ENCODE peak calls at places on chromosomes 7 and 10, in ten cellular contexts. M is heart left ventricle, B is psoas muscle, V is testis, L is upper lobe of right lung, R is brain microvascular endothelial cell, W is HCT116, F is heart right ventricle, H is transverse colon, Y is GM12878. Z is an unnamed sample.

GRCh38 chr7:19663816-19664531 is 44.9 kb downstream of the POLR1F start:
- DNase-seq in Y (peak; percentile 20), L (no peak), V (no peak), M (no peak), B (no peak), F (no peak), R (no peak), W (no peak), H (no peak), Z (no peak)

GRCh38 chr7:77570330-77571011 is 33.4 kb downstream of the PTPN12 start:
- DNase-seq in M (no peak), V (no peak), B (no peak), R (peak; percentile 52), L (no peak), W (no peak), H (no peak), Y (no peak), F (no peak), Z (no peak)

GRCh38 chr10:125505648-125506047 is 177.3 kb downstream of the TEX36 start:
- DNase-seq in L (no peak), F (no peak), B (no peak), R (no peak), H (no peak), V (no peak), Y (no peak), W (no peak), M (no peak), Z (no peak)

GRCh38 chr7:388023-388355 is 98.0 kb downstream of the FOXL3 start:
- DNase-seq in H (no peak), F (no peak), M (peak; percentile 11), Y (no peak), V (no peak), B (no peak), L (peak; percentile 53), R (no peak), W (no peak), Z (no peak)

GRCh38 chr10:4766449-4766848 is 59.6 kb upstream of the AKR1E2 start:
- DNase-seq in R (no peak), F (no peak), B (no peak), M (no peak), Y (no peak), H (no peak), V (no peak), L (no peak), W (no peak), Z (no peak)

GRCh38 chr10:62492870-62493180 is 118.7 kb downstream of the ZNF365 start:
- DNase-seq in R (no peak), F (no peak), L (no peak), M (no peak), V (no peak), Y (no peak), W (no peak), H (no peak), B (no peak), Z (no peak)

GRCh38 chr7:101688183-101688831 is 59.2 kb upstream of the MYL10 start:
- DNase-seq in H (peak; percentile 84), Y (no peak), B (peak; percentile 82), W (peak; percentile 34), V (peak; percentile 88), L (peak; percentile 89), M (peak; percentile 77), R (peak; percentile 29), F (peak; percentile 88), Z (peak; percentile 83)

GRCh38 chr10:78543749-78544446 is 510.2 kb downstream of the RPS24 start:
- DNase-seq in M (peak; percentile 72), B (peak; percentile 86), F (peak; percentile 51), Y (no peak), W (no peak), R (peak; percentile 33), H (peak; percentile 54), L (peak; percentile 65), V (peak; percentile 72), Z (peak; percentile 64)

GRCh38 chr10:89209718-89210117 is 2.6 kb upstream of the CH25H start:
- DNase-seq in M (no peak), B (no peak), R (no peak), W (no peak), H (no peak), F (no peak), Y (no peak), V (no peak), L (no peak), Z (no peak)

GRCh38 chr10:89207181-89207800 is at the start of gene CH25H:
- DNase-seq in R (peak; percentile 71), V (peak; percentile 87), F (peak; percentile 72), H (peak; percentile 70), L (peak; percentile 85), W (no peak), Y (no peak), M (peak; percentile 79), B (peak; percentile 75), Z (peak; percentile 66)

GRCh38 chr10:89204621-89205020 is 2.5 kb downstream of the CH25H start:
- DNase-seq in B (no peak), W (no peak), M (no peak), V (no peak), R (no peak), H (no peak), F (no peak), Y (no peak), L (no peak), Z (no peak)

GRCh38 chr10:89207801-89208551 is 859 bp upstream of the CH25H start:
- DNase-seq in B (peak; percentile 59), R (no peak), F (peak; percentile 67), M (peak; percentile 69), H (peak; percentile 33), L (peak; percentile 79), V (peak; percentile 33), Y (no peak), W (no peak), Z (peak; percentile 41)

GRCh38 chr10:89206402-89207180 is 526 bp downstream of the CH25H start:
- DNase-seq in F (peak; percentile 14), B (no peak), Y (no peak), H (peak; percentile 18), W (no peak), R (no peak), V (peak; percentile 30), L (peak; percentile 70), M (peak; percentile 31), Z (peak; percentile 16)
- H3K27me3 ChIP-seq in F (peaks cover 26% of the 10 kb centered on the region), B (peaks cover 6% of the 10 kb centered on the region), Y (peaks cover 26% of the 10 kb centered on the region), H (peaks cover 76% of the 10 kb centered on the region), W (no peaks in the 10 kb centered on the region), R (peaks cover 6% of the 10 kb centered on the region), V (no peaks in the 10 kb centered on the region), L (peaks cover 4% of the 10 kb centered on the region), M (no peaks in the 10 kb centered on the region), Z (no peaks in the 10 kb centered on the region)

GRCh38 chr7:114214454-114214853 is 200.2 kb upstream of the FOXP2 start:
- DNase-seq in L (no peak), F (no peak), V (no peak), M (no peak), H (no peak), W (no peak), Y (no peak), R (no peak), B (no peak), Z (no peak)

GRCh38 chr7:114212753-114213439 is 201.7 kb upstream of the FOXP2 start:
- DNase-seq in R (no peak), M (no peak), B (no peak), Y (no peak), F (no peak), L (no peak), H (no peak), W (no peak), V (no peak), Z (no peak)

GRCh38 chr7:114218283-114218682 is 196.3 kb upstream of the FOXP2 start:
- DNase-seq in F (no peak), Y (no peak), L (no peak), R (no peak), H (no peak), V (no peak), W (no peak), B (no peak), M (no peak), Z (no peak)

GRCh38 chr7:114217026-114217425 is 197.6 kb upstream of the FOXP2 start:
- DNase-seq in M (no peak), F (no peak), V (no peak), R (no peak), Y (no peak), L (no peak), H (no peak), W (peak; percentile 7), B (no peak), Z (no peak)
- TF ChIP-seq CTCF in M (no peak), F (no peak), V (no peak), R (peak; percentile 42), Y (peak; percentile 9), L (no peak), H (no peak), W (peak; percentile 24), B (no peak), Z (no peak)

GRCh38 chr10:101142533-101143353 is 11.6 kb downstream of the TLX1 start:
- DNase-seq in H (no peak), L (no peak), Y (no peak), M (no peak), B (no peak), W (no peak), R (no peak), F (no peak), V (no peak), Z (no peak)

GRCh38 chr10:101145750-101146391 is 14.8 kb downstream of the TLX1 start:
- DNase-seq in Y (no peak), W (no peak), H (no peak), L (no peak), R (no peak), V (no peak), F (no peak), M (no peak), B (no peak), Z (no peak)

GRCh38 chr10:101143354-101143648 is 12.2 kb downstream of the TLX1 start:
- DNase-seq in F (no peak), R (no peak), H (no peak), L (no peak), B (no peak), V (no peak), M (no peak), W (no peak), Y (no peak), Z (no peak)

GRCh38 chr10:101145145-101145544 is 14.0 kb downstream of the TLX1 start:
- DNase-seq in W (no peak), V (no peak), B (no peak), R (no peak), L (no peak), F (no peak), H (no peak), M (no peak), Y (no peak), Z (no peak)

DNA sequence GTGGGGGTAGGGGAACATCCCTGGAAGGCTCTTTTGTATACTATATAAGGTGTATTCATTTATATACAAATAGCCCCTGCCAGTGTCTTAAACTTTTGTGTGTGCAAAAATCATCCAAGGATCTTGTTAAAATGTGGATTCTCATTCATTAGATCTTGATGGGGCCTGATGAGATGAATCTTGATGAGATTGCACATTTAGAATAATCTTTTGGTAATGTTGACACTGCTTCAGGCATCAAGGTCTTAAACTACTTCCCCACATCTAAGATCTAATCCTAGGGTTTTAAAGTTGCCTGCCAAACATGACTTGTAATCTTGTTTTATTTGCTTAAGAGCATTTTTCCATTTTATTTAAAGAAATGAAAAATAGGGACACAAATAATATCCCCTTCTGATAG is 13.0 kb downstream of the TLX1 start:
- DNase-seq in H (no peak), Y (no peak), B (no peak), V (no peak), W (no peak), M (no peak), F (no peak), R (no peak), L (no peak), Z (no peak)
- H3K27me3 ChIP-seq in H (peaks cover 100% of the 10 kb centered on the region), Y (peaks cover 28% of the 10 kb centered on the region), B (peaks cover under 1% of the 10 kb centered on the region), V (no peaks in the 10 kb centered on the region), W (no peaks in the 10 kb centered on the region), M (peaks cover 81% of the 10 kb centered on the region), F (peaks cover 100% of the 10 kb centered on the region), R (peaks cover 94% of the 10 kb centered on the region), L (peaks cover 98% of the 10 kb centered on the region), Z (no peaks in the 10 kb centered on the region)

DNA sequence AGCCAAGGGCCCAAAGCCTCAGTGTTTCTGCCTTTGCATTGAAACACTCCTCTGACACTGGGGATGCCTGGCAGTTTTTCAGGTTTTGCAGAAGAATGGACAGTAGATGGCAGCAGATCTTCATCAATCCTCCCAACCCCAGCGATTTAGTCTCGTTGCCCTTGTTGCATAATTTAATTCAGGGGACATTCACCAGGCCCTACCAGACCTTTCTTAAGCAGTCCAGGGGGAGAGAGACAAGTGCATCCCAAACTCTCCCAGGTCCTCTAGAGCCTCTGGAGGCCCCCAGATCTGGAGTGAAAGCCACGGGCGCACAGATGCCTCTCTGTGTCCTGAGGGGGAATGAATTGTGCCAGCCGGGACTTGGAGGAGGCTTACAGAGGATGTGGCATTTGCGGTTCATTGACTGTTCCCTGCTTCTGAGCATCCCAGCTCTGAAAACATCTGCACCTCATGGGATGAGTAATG is 29.6 kb downstream of the MINDY4 start:
- DNase-seq in F (no peak), R (peak; percentile 78), L (no peak), B (peak; percentile 25), W (peak; percentile 29), M (peak; percentile 59), Y (peak; percentile 21), V (peak; percentile 78), H (peak; percentile 58), Z (peak; percentile 75)
- TF ChIP-seq CTCF in F (peak; percentile 70), R (peak; percentile 81), L (peak; percentile 71), B (peak; percentile 73), W (peak; percentile 73), M (peak; percentile 84), Y (peak; percentile 60), V (peak; percentile 40), H (peak; percentile 59), Z (peak; percentile 60)